ENCODE peak calls at places on chromosomes 11 and 22, in six cellular contexts. D is body of pancreas, M is tibial nerve, T is adrenal gland, Q is gastrocnemius medialis, A is prostate gland. R is an unnamed sample.

GRCh38 chr22:38737302-38738060 is 18.3 kb downstream of the SUN2 start:
- DNase-seq in Q (no peak), M (no peak), A (no peak), D (no peak), T (no peak), R (no peak)

GRCh38 chr11:108732395-108732794 is 67.5 kb downstream of the DDX10 start:
- DNase-seq in M (no peak), A (no peak), D (peak; percentile 53), T (no peak), Q (no peak), R (no peak)

GRCh38 chr11:20110908-20111669 is 49.2 kb downstream of the DBX1 start:
- DNase-seq in Q (no peak), D (peak; percentile 64), M (no peak), T (peak; percentile 75), A (peak; percentile 35), R (peak; percentile 70)

GRCh38 chr11:2737226-2737590 is 37.4 kb upstream of the KCNQ1OT1 start:
- DNase-seq in D (no peak), M (no peak), T (no peak), Q (no peak), A (no peak), R (no peak)

GRCh38 chr11:112694244-112694643 is 267.0 kb upstream of the NCAM1 start:
- DNase-seq in A (no peak), M (no peak), D (no peak), T (no peak), Q (no peak), R (no peak)

GRCh38 chr22:44538071-44538470 is 40.0 kb upstream of the RTL6 start:
- DNase-seq in Q (no peak), M (no peak), D (no peak), A (no peak), T (no peak), R (peak; percentile 3)

GRCh38 chr11:11978098-11978637 is 30.3 kb downstream of the DKK3 start:
- DNase-seq in Q (no peak), A (no peak), M (no peak), T (peak; percentile 34), D (no peak), R (no peak)

GRCh38 chr11:19060629-19061028 is at the start of gene MRGPRX2:
- DNase-seq in D (no peak), Q (no peak), A (no peak), M (no peak), T (no peak), R (no peak)

GRCh38 chr11:126839496-126839895 is 161.1 kb downstream of the KIRREL3 start:
- DNase-seq in M (no peak), A (no peak), T (no peak), Q (no peak), D (no peak), R (no peak)

GRCh38 chr11:1749787-1750351 is 526 bp downstream of the IFITM10 start:
- DNase-seq in D (no peak), M (no peak), Q (peak; percentile 50), T (peak; percentile 80), A (no peak), R (no peak)

GRCh38 chr11:8221025-8221723 is 42.5 kb downstream of the LMO1 start:
- DNase-seq in M (no peak), D (no peak), A (no peak), T (no peak), Q (no peak), R (no peak)

GRCh38 chr22:40383905-40384304 is 13.5 kb downstream of the SGSM3 start:
- DNase-seq in T (peak; percentile 81), D (no peak), M (no peak), A (no peak), Q (no peak), R (no peak)

GRCh38 chr11:104151404-104152204 is 12.3 kb downstream of the PDGFD start:
- DNase-seq in Q (no peak), D (no peak), A (no peak), M (no peak), T (no peak), R (no peak)

GRCh38 chr22:22201925-22202343 is 42.7 kb upstream of the VPREB1 start:
- DNase-seq in M (no peak), A (no peak), Q (no peak), D (no peak), T (no peak), R (no peak)

GRCh38 chr22:40526960-40527359 is 109.6 kb downstream of the MRTFA start:
- DNase-seq in M (no peak), A (no peak), D (no peak), T (no peak), Q (no peak), R (no peak)

DNA sequence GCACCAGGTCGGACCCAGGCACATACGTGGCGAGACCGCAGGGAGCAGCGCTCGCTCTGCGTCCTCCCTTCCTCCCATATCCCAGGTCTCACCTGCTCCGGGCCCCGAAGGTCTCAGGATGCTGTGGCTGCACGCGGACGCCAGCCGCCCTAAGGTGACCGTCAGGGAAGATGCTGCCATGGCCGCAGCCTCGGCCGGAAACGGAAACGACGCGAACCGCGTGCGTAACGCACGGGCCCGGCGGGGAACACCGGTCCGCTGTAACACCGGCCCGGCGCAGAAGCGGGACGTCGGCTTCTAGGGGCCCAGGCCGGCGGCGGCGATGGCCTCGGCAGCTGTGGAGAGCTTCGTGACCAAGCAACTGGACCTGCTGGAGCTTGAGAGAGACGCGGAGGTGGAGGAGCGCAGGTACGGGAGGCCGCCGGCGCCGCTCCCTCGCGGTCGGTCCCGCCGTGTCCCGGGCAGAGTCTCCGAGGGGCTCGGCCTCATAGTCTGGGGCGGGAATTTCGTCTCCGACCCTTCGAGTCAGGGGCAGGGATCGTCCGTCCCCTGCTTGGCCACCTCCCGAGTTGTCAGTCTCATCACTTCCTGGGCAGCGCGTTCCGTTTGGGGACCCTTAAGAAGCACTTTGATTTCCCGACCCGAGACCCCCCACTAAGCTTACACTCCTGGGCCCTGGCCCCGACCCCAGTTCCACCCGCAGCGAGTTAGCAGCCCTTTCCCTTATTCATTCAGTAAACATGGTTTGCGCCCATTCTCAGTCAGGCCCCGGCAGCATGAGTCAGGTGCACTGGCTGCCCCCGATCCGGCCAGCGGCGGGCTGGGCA is at the start of the genes IGHMBP2 and MRPL21:
- DNase-seq in M (peak; percentile 73), D (peak; percentile 84), T (peak; percentile 90), Q (peak; percentile 68), A (peak; percentile 80), R (peak; percentile 62)
- TF ChIP-seq POLR2A in M (peak; percentile 20), D (peak; percentile 14), T (peak; percentile 60), Q (peak; percentile 62), A (peak; percentile 36), R (peak; percentile 95)

GRCh38 chr22:37607010-37607911 is 1.4 kb upstream of the GGA1 start:
- DNase-seq in D (peak; percentile 95), Q (peak; percentile 67), M (peak; percentile 78), A (peak; percentile 91), T (peak; percentile 91), R (peak; percentile 77)
- TF ChIP-seq POLR2A in D (no peak), Q (no peak), M (no peak), A (no peak), T (no peak), R (no peak)

DNA sequence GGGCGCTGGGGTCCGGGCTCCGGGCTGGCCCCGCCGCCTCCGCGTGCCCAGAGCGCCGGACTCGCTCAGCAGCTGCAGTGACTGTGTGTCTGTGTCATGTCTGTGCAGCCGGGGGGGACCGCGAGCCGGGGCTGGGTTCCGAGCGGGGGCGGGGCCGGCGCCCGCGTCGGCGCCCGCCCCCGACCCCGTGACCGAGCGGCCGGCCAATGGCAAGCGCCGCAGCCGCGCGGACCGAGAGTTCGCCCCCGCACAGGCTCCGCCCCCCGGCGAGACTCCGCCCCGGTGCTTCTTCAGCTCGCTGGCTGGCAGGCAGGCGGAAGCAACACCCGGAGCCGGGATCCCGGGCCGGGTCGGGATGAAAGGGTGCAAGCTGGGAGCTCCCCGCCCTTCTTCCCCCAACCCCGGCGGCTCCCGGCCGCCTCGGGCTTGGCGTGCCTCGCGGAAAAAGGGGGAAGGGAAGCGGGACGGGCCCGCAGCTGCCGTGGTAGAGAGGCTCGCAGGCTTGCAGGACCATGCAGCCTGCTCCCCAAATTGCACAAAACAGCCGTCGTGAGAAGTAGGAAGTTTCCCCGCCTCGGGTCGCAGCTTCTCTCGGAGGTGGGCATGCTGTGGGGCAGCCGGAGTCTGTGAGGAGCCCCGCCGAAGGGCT is 775 bp upstream of the LARGE1 start:
- DNase-seq in Q (peak; percentile 97), T (peak; percentile 99), M (peak; percentile 95), D (peak; percentile 98), A (peak; percentile 98), R (peak; percentile 86)
- TF ChIP-seq POLR2A in Q (peak; percentile 97), T (peak; percentile 95), M (peak; percentile 72), D (peak; percentile 72), A (peak; percentile 86), R (peak; percentile 87)

GRCh38 chr22:31489632-31490495 is at the start of gene EIF4ENIF1:
- DNase-seq in T (peak; percentile 92), A (peak; percentile 82), M (peak; percentile 75), D (peak; percentile 85), Q (peak; percentile 84), R (peak; percentile 72)
- TF ChIP-seq POLR2A in T (peak; percentile 80), A (peak; percentile 73), M (peak; percentile 8), D (peak; percentile 61), Q (peak; percentile 75), R (peak; percentile 70)

GRCh38 chr11:72641900-72642814 is 32.1 kb downstream of the PDE2A start:
- DNase-seq in Q (no peak), M (no peak), T (no peak), D (peak; percentile 49), A (peak; percentile 15), R (no peak)
- TF ChIP-seq POLR2A in Q (peak; percentile 63), M (no peak), T (peak; percentile 42), D (no peak), A (peak; percentile 23), R (no peak)

GRCh38 chr11:102347526-102348331 is 715 bp downstream of the BIRC2 start:
- DNase-seq in Q (no peak), T (no peak), A (peak; percentile 22), M (peak; percentile 43), D (peak; percentile 52), R (peak; percentile 38)

GRCh38 chr11:102343789-102344188 is 3.2 kb upstream of the BIRC2 start:
- DNase-seq in M (no peak), T (no peak), Q (no peak), D (no peak), A (no peak), R (no peak)

GRCh38 chr11:102345923-102346322 is 1.1 kb upstream of the BIRC2 start:
- DNase-seq in Q (no peak), T (no peak), D (no peak), M (no peak), A (no peak), R (peak; percentile 64)

GRCh38 chr11:102346456-102346747 is 612 bp upstream of the BIRC2 start:
- DNase-seq in A (no peak), D (no peak), M (no peak), Q (no peak), T (no peak), R (no peak)

DNA sequence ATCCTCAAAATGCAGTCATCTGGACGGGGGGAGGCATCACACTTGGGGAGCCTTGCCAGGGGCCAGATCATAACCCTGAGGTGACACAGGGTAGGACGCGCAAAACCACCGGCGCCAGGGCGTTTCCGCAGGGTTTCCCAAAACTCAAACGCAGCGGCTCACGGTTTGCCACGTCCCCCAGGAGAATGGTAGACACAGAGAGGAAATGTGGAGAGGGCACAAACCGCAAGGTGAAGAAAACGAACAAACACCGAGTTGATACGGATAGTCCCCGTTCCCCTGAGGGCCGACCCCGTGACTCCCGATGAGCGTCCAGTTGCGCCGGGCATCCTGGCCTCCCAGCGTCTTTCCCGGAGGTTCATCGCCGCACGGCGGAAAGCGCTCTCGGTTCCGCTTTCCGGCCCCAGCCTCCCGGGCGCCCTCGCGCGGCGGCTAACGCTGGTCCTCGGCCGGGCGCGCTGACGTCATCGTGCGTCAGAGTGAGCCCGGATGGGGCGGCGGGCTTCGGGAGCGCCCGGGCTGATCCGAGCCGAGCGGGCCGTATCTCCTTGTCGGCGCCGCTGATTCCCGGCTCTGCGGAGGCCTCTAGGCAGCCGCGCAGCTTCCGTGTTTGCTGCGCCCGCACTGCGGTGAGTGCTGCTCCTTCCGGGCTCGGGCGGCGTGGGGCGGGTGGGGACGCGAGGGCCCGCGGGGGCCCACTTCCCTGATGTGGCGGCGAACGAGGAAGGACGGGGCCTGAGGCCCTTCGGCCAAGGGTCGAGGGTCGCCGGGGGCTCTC is at the start of gene BIRC2:
- DNase-seq in Q (peak; percentile 90), T (peak; percentile 96), M (peak; percentile 93), A (peak; percentile 93), D (peak; percentile 94), R (peak; percentile 79)
- TF ChIP-seq POLR2A in Q (peak; percentile 83), T (peak; percentile 94), M (peak; percentile 97), A (peak; percentile 88), D (peak; percentile 89), R (peak; percentile 82)

R was measured in HepG2.